ENCODE peak calls at places on chromosomes 13 and 19, in ten cellular contexts. A is A549, Z is adrenal gland, B is tibial nerve, S is transverse colon, I is IMR-90, U is SK-N-SH, H is GM23338, C is mucosa of descending colon, X is cardiac muscle cell. E is an unnamed sample.

GRCh38 chr13:20118268-20119140 is 42.3 kb downstream of the GJA3 start:
- DNase-seq in A (peak; percentile 68), Z (peak; percentile 73), B (peak; percentile 10), S (peak; percentile 76), I (no peak), U (peak; percentile 71), H (peak; percentile 72), C (peak; percentile 74), X (peak; percentile 36), E (peak; percentile 71)

GRCh38 chr19:11694533-11695439 is 44.0 kb downstream of the ZNF823 start:
- DNase-seq in A (peak; percentile 7), Z (peak; percentile 97), B (peak; percentile 99), S (peak; percentile 97), I (peak; percentile 86), U (peak; percentile 95), H (peak; percentile 99), C (peak; percentile 100), X (peak; percentile 97), E (peak; percentile 97)

GRCh38 chr13:72061613-72062012 is 194.6 kb upstream of the DACH1 start:
- DNase-seq in A (no peak), Z (no peak), B (no peak), S (no peak), I (no peak), U (no peak), H (no peak), C (no peak), X (no peak), E (no peak)

GRCh38 chr19:2145831-2146241 is 5.5 kb downstream of the AP3D1 start:
- DNase-seq in A (no peak), Z (no peak), B (no peak), S (no peak), I (peak; percentile 21), U (no peak), H (no peak), C (no peak), X (peak; percentile 29), E (no peak)

GRCh38 chr19:808176-808741 is 11.0 kb downstream of the PTBP1 start:
- DNase-seq in A (no peak), Z (no peak), B (no peak), S (no peak), I (no peak), U (peak; percentile 48), H (no peak), C (no peak), X (no peak), E (no peak)

GRCh38 chr13:81138353-81138995 is 797.5 kb upstream of the SPRY2 start:
- DNase-seq in A (no peak), Z (no peak), B (no peak), S (no peak), I (no peak), U (no peak), H (no peak), C (no peak), X (no peak), E (no peak)

GRCh38 chr19:8321760-8322637 is 703 bp downstream of the RPS28 start:
- DNase-seq in A (no peak), Z (no peak), B (no peak), S (no peak), I (no peak), U (no peak), H (no peak), C (no peak), X (no peak), E (no peak)

GRCh38 chr13:91946498-91947070 is 548.2 kb downstream of the GPC5 start:
- DNase-seq in A (peak; percentile 14), Z (no peak), B (no peak), S (no peak), I (peak; percentile 12), U (peak; percentile 63), H (peak; percentile 78), C (peak; percentile 1), X (peak; percentile 41), E (no peak)

GRCh38 chr13:32940601-32941000 is 75.6 kb upstream of the KL start:
- DNase-seq in A (no peak), Z (peak; percentile 27), B (peak; percentile 6), S (no peak), I (peak; percentile 56), U (peak; percentile 60), H (no peak), C (peak; percentile 15), X (peak; percentile 14), E (peak; percentile 45)

GRCh38 chr19:4914736-4915501 is 5.6 kb downstream of the UHRF1 start:
- DNase-seq in A (peak; percentile 73), Z (no peak), B (peak; percentile 25), S (peak; percentile 89), I (peak; percentile 69), U (no peak), H (no peak), C (peak; percentile 94), X (no peak), E (no peak)

GRCh38 chr13:109272595-109273325 is 513.6 kb downstream of the IRS2 start:
- DNase-seq in A (peak; percentile 37), Z (no peak), B (no peak), S (no peak), I (peak; percentile 29), U (no peak), H (no peak), C (no peak), X (no peak), E (no peak)

GRCh38 chr19:11881151-11881800 is 6.3 kb upstream of the ZNF69 start:
- DNase-seq in A (peak; percentile 12), Z (peak; percentile 79), B (peak; percentile 67), S (peak; percentile 73), I (peak; percentile 51), U (peak; percentile 70), H (peak; percentile 89), C (peak; percentile 88), X (peak; percentile 82), E (peak; percentile 37)

GRCh38 chr13:93146584-93147292 is 79.9 kb upstream of the GPC6 start:
- DNase-seq in A (no peak), Z (no peak), B (no peak), S (no peak), I (peak; percentile 90), U (no peak), H (no peak), C (no peak), X (no peak), E (no peak)

GRCh38 chr19:2166741-2167738 is 3.3 kb downstream of the DOT1L start:
- DNase-seq in A (peak; percentile 59), Z (peak; percentile 79), B (peak; percentile 61), S (peak; percentile 82), I (peak; percentile 67), U (peak; percentile 89), H (peak; percentile 45), C (peak; percentile 78), X (no peak), E (peak; percentile 92)

GRCh38 chr13:23392313-23392712 is 41.2 kb downstream of the SACS start:
- DNase-seq in A (no peak), Z (no peak), B (no peak), S (no peak), I (no peak), U (no peak), H (no peak), C (no peak), X (no peak), E (no peak)
- H3K4me1 ChIP-seq in A (no peaks in the 10 kb centered on the region), Z (no peaks in the 10 kb centered on the region), B (no peaks in the 10 kb centered on the region), S (no peaks in the 10 kb centered on the region), I (no peaks in the 10 kb centered on the region), U (peaks cover 6% of the 10 kb centered on the region), H (no peaks in the 10 kb centered on the region), C (no peaks in the 10 kb centered on the region), X (peaks cover 11% of the 10 kb centered on the region), E (no peaks in the 10 kb centered on the region)

GRCh38 chr13:85742355-85742754 is 56.9 kb downstream of the SLITRK6 start:
- DNase-seq in A (no peak), Z (no peak), B (no peak), S (no peak), I (no peak), U (no peak), H (no peak), C (no peak), X (no peak), E (no peak)

GRCh38 chr13:85741017-85741416 is 58.2 kb downstream of the SLITRK6 start:
- DNase-seq in A (no peak), Z (no peak), B (no peak), S (no peak), I (no peak), U (no peak), H (no peak), C (no peak), X (no peak), E (no peak)

GRCh38 chr13:85738696-85739320 is 60.4 kb downstream of the SLITRK6 start:
- DNase-seq in A (no peak), Z (no peak), B (no peak), S (no peak), I (peak; percentile 29), U (no peak), H (no peak), C (no peak), X (no peak), E (no peak)

DNA sequence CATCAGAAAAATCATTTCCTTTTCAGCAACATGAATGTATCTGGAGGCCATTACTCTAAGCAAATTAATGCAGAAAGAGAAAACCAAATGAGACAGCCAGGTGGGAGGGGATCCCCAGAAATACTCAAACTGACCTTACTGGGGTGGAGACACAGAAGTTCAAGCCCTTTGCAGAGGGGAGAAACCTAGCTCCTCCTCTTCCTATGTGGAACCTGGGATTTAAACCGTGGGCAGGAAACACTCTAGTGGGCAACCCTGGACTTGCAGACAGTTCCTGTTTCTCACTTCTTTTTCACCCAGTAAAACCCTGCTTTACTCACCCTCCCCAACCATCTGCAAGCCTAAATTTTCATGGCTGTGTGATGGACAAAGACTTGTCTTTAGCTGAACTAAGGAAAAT is 61.3 kb downstream of the SLITRK6 start:
- DNase-seq in A (no peak), Z (no peak), B (no peak), S (no peak), I (no peak), U (no peak), H (no peak), C (no peak), X (no peak), E (no peak)
- H3K4me1 ChIP-seq in A (no peaks in the 10 kb centered on the region), Z (no peaks in the 10 kb centered on the region), B (no peaks in the 10 kb centered on the region), S (no peaks in the 10 kb centered on the region), I (no peaks in the 10 kb centered on the region), U (no peaks in the 10 kb centered on the region), H (peaks cover 45% of the 10 kb centered on the region), C (no peaks in the 10 kb centered on the region), X (no peaks in the 10 kb centered on the region), E (no peaks in the 10 kb centered on the region)

DNA sequence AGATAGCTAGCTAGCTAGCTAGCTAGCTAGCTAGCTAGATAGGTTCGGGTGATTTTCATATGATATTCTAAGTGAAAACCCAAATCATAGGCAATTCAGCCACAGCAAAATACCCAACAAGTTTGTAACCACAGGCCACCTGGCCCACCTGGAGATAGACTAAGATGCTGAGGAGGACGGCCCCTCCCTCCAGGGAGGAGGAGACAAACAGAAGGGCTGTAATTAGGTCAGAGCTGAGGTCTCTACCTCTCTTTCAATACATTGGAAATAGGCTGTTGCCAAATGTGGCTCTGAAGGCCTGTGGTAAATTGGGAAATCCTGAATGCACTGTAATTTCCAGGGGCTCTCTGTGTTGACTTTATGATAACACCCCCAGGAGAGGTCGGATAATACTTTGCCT is 382.2 kb downstream of the FGF9 start:
- DNase-seq in A (no peak), Z (no peak), B (no peak), S (no peak), I (no peak), U (no peak), H (no peak), C (no peak), X (no peak), E (no peak)
- H3K4me1 ChIP-seq in A (no peaks in the 10 kb centered on the region), Z (no peaks in the 10 kb centered on the region), B (no peaks in the 10 kb centered on the region), S (no peaks in the 10 kb centered on the region), I (peaks cover 2% of the 10 kb centered on the region), U (no peaks in the 10 kb centered on the region), H (peaks cover 4% of the 10 kb centered on the region), C (no peaks in the 10 kb centered on the region), X (no peaks in the 10 kb centered on the region), E (no peaks in the 10 kb centered on the region)

GRCh38 chr19:43574424-43575155 is 737 bp downstream of the XRCC1 start:
- DNase-seq in A (no peak), Z (no peak), B (no peak), S (no peak), I (peak; percentile 35), U (no peak), H (no peak), C (no peak), X (no peak), E (no peak)
- H3K4me1 ChIP-seq in A (peaks cover 11% of the 10 kb centered on the region), Z (peaks cover 9% of the 10 kb centered on the region), B (peaks cover 24% of the 10 kb centered on the region), S (peaks cover 9% of the 10 kb centered on the region), I (peaks cover 5% of the 10 kb centered on the region), U (no peaks in the 10 kb centered on the region), H (peaks cover 8% of the 10 kb centered on the region), C (peaks cover 13% of the 10 kb centered on the region), X (no peaks in the 10 kb centered on the region), E (peaks cover 10% of the 10 kb centered on the region)

E was measured in heart left ventricle.